ENCODE peak calls at places on chromosomes 16 and 17, in four cellular contexts. X is neural progenitor cell; P is CD8-positive, alpha-beta T cell; T is mesendoderm. M is an unnamed sample.

GRCh38 chr17:38761612-38762011 is 9.1 kb downstream of the PSMB3 start:
- DNase-seq in X (peak; percentile 71), P (no peak), T (peak; percentile 79), M (no peak)

GRCh38 chr17:76268015-76268749 is 3.0 kb downstream of the UBALD2 start:
- DNase-seq in X (no peak), P (peak; percentile 57), T (peak; percentile 87), M (no peak)

GRCh38 chr17:2042355-2042929 is 620 bp downstream of the OVCA2 start:
- DNase-seq in X (peak; percentile 73), P (no peak), T (peak; percentile 67), M (no peak)

GRCh38 chr17:80183581-80184422 is 14.0 kb downstream of the CARD14 start:
- DNase-seq in X (no peak), P (no peak), T (no peak), M (no peak)

GRCh38 chr16:50718761-50719400 is 23.0 kb upstream of the CYLD start:
- DNase-seq in X (no peak), P (no peak), T (no peak), M (no peak)

GRCh38 chr17:58331815-58332719 is 3.5 kb upstream of the TSPOAP1 start:
- DNase-seq in X (no peak), P (peak; percentile 88), T (no peak), M (no peak)

GRCh38 chr17:18905226-18905625 is 46.7 kb upstream of the SLC5A10 start:
- DNase-seq in X (no peak), P (no peak), T (no peak), M (no peak)

GRCh38 chr17:7307686-7308624 is 527 bp downstream of the EIF5A start:
- DNase-seq in X (peak; percentile 55), P (peak; percentile 34), T (peak; percentile 56), M (no peak)

GRCh38 chr16:72261127-72261526 is 89.2 kb upstream of the PMFBP1 start:
- DNase-seq in X (no peak), P (no peak), T (no peak), M (no peak)

GRCh38 chr16:56869513-56870270 is 4.7 kb downstream of the SLC12A3 start:
- DNase-seq in X (peak; percentile 26), P (no peak), T (peak; percentile 90), M (peak; percentile 41)

GRCh38 chr16:52471650-52472370 is 75.1 kb downstream of the TOX3 start:
- DNase-seq in X (no peak), P (no peak), T (no peak), M (no peak)

GRCh38 chr16:26195225-26195624 is 503.5 kb downstream of the HS3ST4 start:
- DNase-seq in X (no peak), P (no peak), T (peak; percentile 55), M (no peak)

GRCh38 chr17:6218333-6218732 is 148.2 kb downstream of the WSCD1 start:
- DNase-seq in X (no peak), P (no peak), T (no peak), M (no peak)

GRCh38 chr17:59105852-59106462 is 723 bp downstream of the TRIM37 start:
- DNase-seq in X (no peak), P (peak; percentile 61), T (peak; percentile 51), M (no peak)

GRCh38 chr16:55506708-55507107 is 2.2 kb upstream of the LPCAT2 start:
- DNase-seq in X (no peak), P (no peak), T (no peak), M (no peak)
- H3K27me3 ChIP-seq in X (peaks cover 16% of the 10 kb centered on the region), P (peaks cover 6% of the 10 kb centered on the region), T (no peaks in the 10 kb centered on the region), M (no peaks in the 10 kb centered on the region)

GRCh38 chr17:65046236-65046635 is 10.3 kb downstream of the GNA13 start:
- DNase-seq in X (no peak), P (no peak), T (no peak), M (no peak)

GRCh38 chr17:65042911-65043310 is 13.6 kb downstream of the GNA13 start:
- DNase-seq in X (no peak), P (no peak), T (no peak), M (no peak)

GRCh38 chr17:65047939-65048338 is 8.6 kb downstream of the GNA13 start:
- DNase-seq in X (no peak), P (no peak), T (no peak), M (no peak)

GRCh38 chr17:65041518-65041917 is 15.0 kb downstream of the GNA13 start:
- DNase-seq in X (no peak), P (no peak), T (no peak), M (no peak)

GRCh38 chr17:65043802-65044201 is 12.7 kb downstream of the GNA13 start:
- DNase-seq in X (no peak), P (no peak), T (no peak), M (no peak)
- H3K4me1 ChIP-seq in X (no peaks in the 10 kb centered on the region), P (peaks cover 68% of the 10 kb centered on the region), T (no peaks in the 10 kb centered on the region), M (no peaks in the 10 kb centered on the region)

DNA sequence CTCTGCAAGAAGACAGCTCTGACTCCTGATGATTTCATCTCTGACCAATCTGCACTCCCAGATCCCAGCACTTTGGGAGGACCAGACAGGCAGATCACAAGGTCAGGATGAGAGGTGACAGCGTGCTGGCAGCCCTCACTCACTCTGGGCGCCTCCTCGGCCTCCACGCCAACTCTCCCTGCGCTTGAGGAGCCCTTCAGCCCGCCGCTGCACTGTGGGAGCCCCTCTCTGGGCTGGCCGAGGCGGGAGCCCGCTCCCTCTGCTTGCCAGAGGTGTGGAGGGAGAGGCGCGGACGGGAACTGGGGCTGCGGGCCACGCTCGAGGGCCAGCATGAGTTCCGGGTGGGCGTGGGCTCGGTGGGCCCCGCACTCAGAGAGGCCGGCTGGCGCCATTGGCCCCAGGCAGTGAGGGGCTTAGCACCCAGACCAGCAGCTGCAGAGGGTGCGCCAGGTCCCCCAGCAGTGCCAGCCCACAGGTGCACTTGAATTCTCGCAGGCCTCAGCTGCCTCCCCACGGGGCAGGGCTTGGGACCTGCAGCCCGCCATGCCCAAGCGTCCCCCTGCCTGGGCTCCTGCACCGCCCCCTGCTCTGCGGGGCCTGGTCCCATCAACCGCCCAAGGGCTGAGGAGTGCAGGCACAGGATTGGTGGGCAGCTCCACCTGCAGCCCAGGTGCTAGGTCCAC is 2.4 kb upstream of the C16orf54 start:
- DNase-seq in X (no peak), P (no peak), T (peak; percentile 26), M (no peak)
- H3K4me3 ChIP-seq in X (no peak overlapping the region), P (no peak overlapping the region), T (no peak overlapping the region), M (no peak overlapping the region)

DNA sequence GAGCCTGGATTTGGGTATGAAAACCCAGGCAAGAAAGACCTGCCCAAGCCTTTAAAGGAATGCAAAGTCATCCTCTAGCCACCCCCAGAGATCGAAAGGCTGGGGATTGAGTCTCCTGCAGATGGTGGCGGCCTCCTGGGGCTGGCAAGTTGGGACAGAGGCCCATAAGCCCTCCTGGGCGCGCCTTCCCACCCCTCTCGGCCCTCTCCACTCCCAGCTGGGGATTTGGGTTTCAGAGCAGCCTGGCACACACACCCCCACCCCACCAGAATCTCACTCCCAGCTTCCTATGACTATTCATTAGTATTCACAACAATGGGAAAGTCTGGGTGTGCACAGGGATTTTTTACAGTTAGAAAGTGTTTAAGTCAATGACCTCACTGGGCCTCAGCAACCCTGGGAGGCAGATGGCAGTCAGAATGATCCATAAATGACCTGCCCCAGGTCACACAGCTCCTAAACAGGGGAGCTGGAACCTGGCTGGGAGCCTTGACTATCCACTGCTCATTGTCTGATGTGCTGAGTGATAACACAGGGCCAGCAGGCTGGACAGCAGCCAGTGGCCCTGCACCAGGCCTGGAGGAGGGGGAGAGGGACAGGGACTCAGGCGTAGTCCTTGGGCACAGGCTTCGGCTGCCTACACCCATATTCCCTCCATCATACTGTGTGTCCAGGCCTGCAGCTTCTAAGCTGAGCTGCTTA is 12.1 kb downstream of the NHERF1 start:
- DNase-seq in X (peak; percentile 65), P (no peak), T (no peak), M (no peak)
- H3K27me3 ChIP-seq in X (no peaks in the 10 kb centered on the region), P (no peaks in the 10 kb centered on the region), T (no peaks in the 10 kb centered on the region), M (no peaks in the 10 kb centered on the region)

DNA sequence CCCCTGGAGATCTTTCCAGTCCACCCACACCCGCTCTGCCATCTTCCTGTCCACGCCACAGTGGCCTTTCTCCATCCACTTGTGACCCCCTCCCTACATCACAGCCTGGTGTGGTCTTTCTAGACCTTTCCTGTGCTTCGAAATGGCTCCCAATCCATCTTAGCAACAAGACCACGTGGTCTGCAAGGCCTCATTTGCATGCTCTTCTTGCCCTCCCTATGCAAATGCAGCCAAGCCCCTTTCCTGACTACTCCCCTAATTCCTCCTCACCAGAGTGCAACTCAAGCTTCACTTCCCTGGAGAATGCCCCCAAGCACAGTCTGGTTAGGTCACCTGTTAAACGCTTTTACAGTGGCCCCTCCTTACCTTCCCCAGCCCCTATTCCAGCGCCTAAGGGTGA is 6.1 kb downstream of the PPP1R9B start:
- DNase-seq in X (no peak), P (no peak), T (no peak), M (no peak)
- H3K4me1 ChIP-seq in X (peaks cover 29% of the 10 kb centered on the region), P (peaks cover 82% of the 10 kb centered on the region), T (peaks cover 9% of the 10 kb centered on the region), M (peaks cover 3% of the 10 kb centered on the region)

DNA sequence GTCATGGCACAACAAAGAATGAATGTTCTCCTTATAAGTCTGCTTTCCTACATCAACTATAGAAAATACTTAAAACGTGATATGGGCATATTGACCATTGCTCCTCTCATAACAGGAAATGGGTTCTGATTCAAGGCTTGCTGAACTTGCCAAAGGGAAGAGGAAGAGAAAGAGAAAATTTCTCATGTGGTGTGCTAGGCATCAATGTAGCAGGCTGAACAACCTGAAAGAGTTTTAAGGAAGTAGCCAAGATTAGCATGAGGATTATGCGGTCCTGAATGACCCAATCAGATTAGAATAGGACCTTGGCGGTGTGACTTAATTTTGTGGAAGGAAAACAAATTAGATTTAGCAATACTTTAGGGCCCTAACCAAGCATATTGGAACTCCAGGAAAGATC is 617.7 kb upstream of the CDH11 start:
- DNase-seq in X (no peak), P (no peak), T (no peak), M (no peak)
- H3K4me3 ChIP-seq in X (no peak overlapping the region), P (no peak overlapping the region), T (no peak overlapping the region), M (no peak overlapping the region)

GRCh38 chr17:48100591-48101011 is 677 bp downstream of the CBX1 start:
- DNase-seq in X (peak; percentile 81), P (no peak), T (peak; percentile 93), M (peak; percentile 58)
- H3K27me3 ChIP-seq in X (no peaks in the 10 kb centered on the region), P (no peaks in the 10 kb centered on the region), T (no peaks in the 10 kb centered on the region), M (no peaks in the 10 kb centered on the region)

GRCh38 chr16:67190041-67190440 is at the start of gene EXOC3L1:
- DNase-seq in X (no peak), P (no peak), T (peak; percentile 54), M (no peak)
- H3K4me1 ChIP-seq in X (peaks cover 7% of the 10 kb centered on the region), P (peaks cover 36% of the 10 kb centered on the region), T (peaks cover 3% of the 10 kb centered on the region), M (peaks cover 5% of the 10 kb centered on the region)

GRCh38 chr17:65741690-65742089 is 180.2 kb upstream of the AXIN2 start:
- DNase-seq in X (no peak), P (no peak), T (no peak), M (no peak)

GRCh38 chr17:65743313-65743665 is 181.8 kb upstream of the AXIN2 start:
- DNase-seq in X (no peak), P (no peak), T (no peak), M (no peak)

GRCh38 chr17:65739026-65739425 is 177.6 kb upstream of the AXIN2 start:
- DNase-seq in X (no peak), P (no peak), T (no peak), M (no peak)

GRCh38 chr17:65745241-65745640 is 183.8 kb upstream of the AXIN2 start:
- DNase-seq in X (no peak), P (no peak), T (no peak), M (no peak)

GRCh38 chr17:65742433-65743312 is 181.2 kb upstream of the AXIN2 start:
- DNase-seq in X (peak; percentile 54), P (no peak), T (peak; percentile 14), M (no peak)
- H3K4me3 ChIP-seq in X (no peak overlapping the region), P (no peak overlapping the region), T (no peak overlapping the region), M (no peak overlapping the region)

M was measured in iPS DF 6.9.